ENCODE peak calls at places on chromosomes 2 and 18, in eight cellular contexts. One of them, this sample, is unnamed.

GRCh38 chr2:121135168-121135853 is 149.7 kb downstream of the TFCP2L1 start:
- DNase-seq in GM20000: no peak
- DNase-seq in HCT116: no peak
- DNase-seq in GM10248: no peak
- DNase-seq in neural crest cell: no peak
- DNase-seq in AG10803: no peak
- DNase-seq in PC-3: peak
- DNase-seq in tibial artery: no peak
- DNase-seq in this sample: no peak

GRCh38 chr2:197878792-197879191 is 74.4 kb downstream of the PLCL1 start:
- DNase-seq in GM20000: no peak
- DNase-seq in HCT116: no peak
- DNase-seq in GM10248: no peak
- DNase-seq in neural crest cell: no peak
- DNase-seq in AG10803: peak
- DNase-seq in PC-3: no peak
- DNase-seq in tibial artery: no peak
- DNase-seq in this sample: no peak

GRCh38 chr2:226333388-226333787 is 466.2 kb downstream of the IRS1 start:
- DNase-seq in GM20000: no peak
- DNase-seq in HCT116: no peak
- DNase-seq in GM10248: no peak
- DNase-seq in neural crest cell: no peak
- DNase-seq in AG10803: no peak
- DNase-seq in PC-3: no peak
- DNase-seq in tibial artery: no peak
- DNase-seq in this sample: no peak

GRCh38 chr2:75241696-75242095 is 42.4 kb upstream of the TACR1 start:
- DNase-seq in GM20000: no peak
- DNase-seq in HCT116: peak
- DNase-seq in GM10248: no peak
- DNase-seq in neural crest cell: no peak
- DNase-seq in AG10803: no peak
- DNase-seq in PC-3: peak
- DNase-seq in tibial artery: no peak
- DNase-seq in this sample: no peak

GRCh38 chr2:70474266-70474848 is 79.3 kb downstream of the TGFA start:
- DNase-seq in GM20000: no peak
- DNase-seq in HCT116: no peak
- DNase-seq in GM10248: no peak
- DNase-seq in neural crest cell: no peak
- DNase-seq in AG10803: peak
- DNase-seq in PC-3: no peak
- DNase-seq in tibial artery: no peak
- DNase-seq in this sample: no peak

GRCh38 chr2:42792583-42793313 is at the start of gene HAAO:
- DNase-seq in GM20000: peak
- DNase-seq in HCT116: no peak
- DNase-seq in GM10248: peak
- DNase-seq in neural crest cell: peak
- DNase-seq in AG10803: no peak
- DNase-seq in PC-3: no peak
- DNase-seq in tibial artery: no peak
- DNase-seq in this sample: no peak

GRCh38 chr2:2328847-2329246 is 2.2 kb downstream of the MYT1L start:
- DNase-seq in GM20000: peak
- DNase-seq in HCT116: no peak
- DNase-seq in GM10248: no peak
- DNase-seq in neural crest cell: peak
- DNase-seq in AG10803: no peak
- DNase-seq in PC-3: peak
- DNase-seq in tibial artery: no peak
- DNase-seq in this sample: peak

GRCh38 chr2:157441072-157441454 is 2.8 kb downstream of the CYTIP start:
- DNase-seq in GM20000: peak
- DNase-seq in HCT116: no peak
- DNase-seq in GM10248: peak
- DNase-seq in neural crest cell: no peak
- DNase-seq in AG10803: no peak
- DNase-seq in PC-3: no peak
- DNase-seq in tibial artery: no peak
- DNase-seq in this sample: no peak

GRCh38 chr2:240904216-240905175 is 1.6 kb upstream of the CROCC2 start:
- DNase-seq in GM20000: no peak
- DNase-seq in HCT116: no peak
- DNase-seq in GM10248: no peak
- DNase-seq in neural crest cell: no peak
- DNase-seq in AG10803: no peak
- DNase-seq in PC-3: no peak
- DNase-seq in tibial artery: no peak
- DNase-seq in this sample: no peak

GRCh38 chr18:26429535-26429934 is 118.8 kb downstream of the KCTD1 start:
- DNase-seq in GM20000: no peak
- DNase-seq in HCT116: peak
- DNase-seq in GM10248: no peak
- DNase-seq in neural crest cell: no peak
- DNase-seq in AG10803: peak
- DNase-seq in PC-3: peak
- DNase-seq in tibial artery: no peak
- DNase-seq in this sample: no peak

GRCh38 chr2:50492452-50492851 is 539.5 kb downstream of the NRXN1 start:
- DNase-seq in GM20000: peak
- DNase-seq in HCT116: peak
- DNase-seq in GM10248: peak
- DNase-seq in neural crest cell: peak
- DNase-seq in AG10803: peak
- DNase-seq in PC-3: peak
- DNase-seq in tibial artery: no peak
- DNase-seq in this sample: peak

GRCh38 chr2:62303818-62304217 is 107.9 kb downstream of the B3GNT2 start:
- DNase-seq in GM20000: peak
- DNase-seq in HCT116: no peak
- DNase-seq in GM10248: no peak
- DNase-seq in neural crest cell: no peak
- DNase-seq in AG10803: no peak
- DNase-seq in PC-3: no peak
- DNase-seq in tibial artery: no peak
- DNase-seq in this sample: no peak

GRCh38 chr18:46622999-46623398 is 34.0 kb downstream of the LOXHD1 start:
- DNase-seq in GM20000: no peak
- DNase-seq in HCT116: no peak
- DNase-seq in GM10248: no peak
- DNase-seq in neural crest cell: no peak
- DNase-seq in AG10803: peak
- DNase-seq in PC-3: peak
- DNase-seq in tibial artery: no peak
- DNase-seq in this sample: no peak
- TF ChIP-seq CTCF in GM20000: no peak
- TF ChIP-seq CTCF in HCT116: peak
- TF ChIP-seq CTCF in GM10248: no peak
- TF ChIP-seq CTCF in neural crest cell: peak
- TF ChIP-seq CTCF in AG10803: no peak
- TF ChIP-seq CTCF in PC-3: peak
- TF ChIP-seq CTCF in tibial artery: no peak
- TF ChIP-seq CTCF in this sample: peak

GRCh38 chr2:239765911-239766310 is 259.2 kb downstream of the NDUFA10 start:
- DNase-seq in GM20000: no peak
- DNase-seq in HCT116: no peak
- DNase-seq in GM10248: no peak
- DNase-seq in neural crest cell: no peak
- DNase-seq in AG10803: no peak
- DNase-seq in PC-3: no peak
- DNase-seq in tibial artery: no peak
- DNase-seq in this sample: no peak

GRCh38 chr2:239762742-239763269 is 262.3 kb downstream of the NDUFA10 start:
- DNase-seq in GM20000: no peak
- DNase-seq in HCT116: no peak
- DNase-seq in GM10248: no peak
- DNase-seq in neural crest cell: no peak
- DNase-seq in AG10803: no peak
- DNase-seq in PC-3: no peak
- DNase-seq in tibial artery: no peak
- DNase-seq in this sample: no peak

GRCh38 chr2:239765076-239765845 is 259.9 kb downstream of the NDUFA10 start:
- DNase-seq in GM20000: no peak
- DNase-seq in HCT116: no peak
- DNase-seq in GM10248: no peak
- DNase-seq in neural crest cell: no peak
- DNase-seq in AG10803: no peak
- DNase-seq in PC-3: no peak
- DNase-seq in tibial artery: no peak
- DNase-seq in this sample: no peak

GRCh38 chr2:239762106-239762505 is 263.0 kb downstream of the NDUFA10 start:
- DNase-seq in GM20000: no peak
- DNase-seq in HCT116: no peak
- DNase-seq in GM10248: no peak
- DNase-seq in neural crest cell: no peak
- DNase-seq in AG10803: no peak
- DNase-seq in PC-3: no peak
- DNase-seq in tibial artery: no peak
- DNase-seq in this sample: no peak

DNA sequence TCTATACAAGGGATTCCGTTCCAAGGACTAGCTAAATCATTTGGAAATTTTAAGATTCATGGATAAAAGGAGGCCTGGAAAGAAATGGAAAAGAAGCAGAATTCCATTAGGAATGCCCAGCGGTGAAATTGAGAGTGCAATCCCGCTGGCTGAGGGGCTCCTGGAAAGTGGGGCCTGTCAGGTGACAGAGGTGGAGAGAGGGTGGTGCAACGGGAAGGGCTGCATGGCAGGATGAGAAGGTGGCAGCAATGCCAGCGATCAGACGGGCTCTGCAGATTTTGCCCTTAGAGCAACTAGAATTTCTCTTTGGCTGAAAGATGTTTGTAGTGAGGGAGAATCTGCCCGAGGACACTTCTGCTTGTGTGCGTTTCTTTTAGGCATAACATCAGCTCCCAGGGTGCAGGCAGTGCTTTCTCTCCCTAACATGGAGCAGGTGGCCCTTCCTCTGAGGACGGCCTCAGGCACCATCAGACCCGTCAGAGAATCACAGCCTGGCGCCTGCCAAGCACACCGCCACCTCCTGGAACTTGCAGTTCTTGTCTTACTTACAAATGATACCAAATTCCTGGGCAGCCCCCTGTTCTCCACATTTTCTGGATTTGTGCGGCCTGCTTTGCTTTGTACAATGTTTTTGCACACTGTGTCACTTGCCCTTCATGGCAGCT is 261.6 kb downstream of the NDUFA10 start:
- DNase-seq in GM20000: no peak
- DNase-seq in HCT116: no peak
- DNase-seq in GM10248: no peak
- DNase-seq in neural crest cell: no peak
- DNase-seq in AG10803: no peak
- DNase-seq in PC-3: peak
- DNase-seq in tibial artery: no peak
- DNase-seq in this sample: peak
- TF ChIP-seq CTCF in GM20000: no peak
- TF ChIP-seq CTCF in HCT116: peak
- TF ChIP-seq CTCF in GM10248: no peak
- TF ChIP-seq CTCF in neural crest cell: peak
- TF ChIP-seq CTCF in AG10803: peak
- TF ChIP-seq CTCF in PC-3: peak
- TF ChIP-seq CTCF in tibial artery: no peak
- TF ChIP-seq CTCF in this sample: no peak

GRCh38 chr18:5066380-5066977 is 130.6 kb downstream of the AKAIN1 start:
- DNase-seq in GM20000: peak
- DNase-seq in HCT116: no peak
- DNase-seq in GM10248: no peak
- DNase-seq in neural crest cell: no peak
- DNase-seq in AG10803: no peak
- DNase-seq in PC-3: no peak
- DNase-seq in tibial artery: no peak
- DNase-seq in this sample: no peak

GRCh38 chr18:5061785-5062184 is 135.3 kb downstream of the AKAIN1 start:
- DNase-seq in GM20000: no peak
- DNase-seq in HCT116: no peak
- DNase-seq in GM10248: no peak
- DNase-seq in neural crest cell: no peak
- DNase-seq in AG10803: no peak
- DNase-seq in PC-3: no peak
- DNase-seq in tibial artery: no peak
- DNase-seq in this sample: no peak

GRCh38 chr18:5068856-5069255 is 128.2 kb downstream of the AKAIN1 start:
- DNase-seq in GM20000: no peak
- DNase-seq in HCT116: no peak
- DNase-seq in GM10248: no peak
- DNase-seq in neural crest cell: no peak
- DNase-seq in AG10803: no peak
- DNase-seq in PC-3: no peak
- DNase-seq in tibial artery: no peak
- DNase-seq in this sample: no peak

GRCh38 chr18:5060543-5060942 is 136.5 kb downstream of the AKAIN1 start:
- DNase-seq in GM20000: no peak
- DNase-seq in HCT116: no peak
- DNase-seq in GM10248: no peak
- DNase-seq in neural crest cell: no peak
- DNase-seq in AG10803: no peak
- DNase-seq in PC-3: no peak
- DNase-seq in tibial artery: no peak
- DNase-seq in this sample: no peak

GRCh38 chr18:5064846-5065245 is 132.2 kb downstream of the AKAIN1 start:
- DNase-seq in GM20000: no peak
- DNase-seq in HCT116: no peak
- DNase-seq in GM10248: no peak
- DNase-seq in neural crest cell: no peak
- DNase-seq in AG10803: no peak
- DNase-seq in PC-3: no peak
- DNase-seq in tibial artery: no peak
- DNase-seq in this sample: no peak
- TF ChIP-seq CTCF in GM20000: no peak
- TF ChIP-seq CTCF in HCT116: no peak
- TF ChIP-seq CTCF in GM10248: no peak
- TF ChIP-seq CTCF in neural crest cell: no peak
- TF ChIP-seq CTCF in AG10803: no peak
- TF ChIP-seq CTCF in PC-3: no peak
- TF ChIP-seq CTCF in tibial artery: no peak
- TF ChIP-seq CTCF in this sample: no peak

GRCh38 chr2:436203-436602 is 148.3 kb upstream of the ALKAL2 start:
- DNase-seq in GM20000: no peak
- DNase-seq in HCT116: no peak
- DNase-seq in GM10248: no peak
- DNase-seq in neural crest cell: no peak
- DNase-seq in AG10803: no peak
- DNase-seq in PC-3: no peak
- DNase-seq in tibial artery: no peak
- DNase-seq in this sample: no peak

GRCh38 chr2:437180-437579 is 149.3 kb upstream of the ALKAL2 start:
- DNase-seq in GM20000: no peak
- DNase-seq in HCT116: no peak
- DNase-seq in GM10248: no peak
- DNase-seq in neural crest cell: no peak
- DNase-seq in AG10803: no peak
- DNase-seq in PC-3: no peak
- DNase-seq in tibial artery: no peak
- DNase-seq in this sample: no peak

GRCh38 chr2:439077-439476 is 151.2 kb upstream of the ALKAL2 start:
- DNase-seq in GM20000: no peak
- DNase-seq in HCT116: no peak
- DNase-seq in GM10248: no peak
- DNase-seq in neural crest cell: no peak
- DNase-seq in AG10803: no peak
- DNase-seq in PC-3: no peak
- DNase-seq in tibial artery: no peak
- DNase-seq in this sample: peak

GRCh38 chr2:439540-440465 is 151.9 kb upstream of the ALKAL2 start:
- DNase-seq in GM20000: no peak
- DNase-seq in HCT116: no peak
- DNase-seq in GM10248: no peak
- DNase-seq in neural crest cell: no peak
- DNase-seq in AG10803: no peak
- DNase-seq in PC-3: no peak
- DNase-seq in tibial artery: peak
- DNase-seq in this sample: no peak

GRCh38 chr2:437772-438393 is 150.0 kb upstream of the ALKAL2 start:
- DNase-seq in GM20000: peak
- DNase-seq in HCT116: no peak
- DNase-seq in GM10248: peak
- DNase-seq in neural crest cell: no peak
- DNase-seq in AG10803: no peak
- DNase-seq in PC-3: peak
- DNase-seq in tibial artery: no peak
- DNase-seq in this sample: no peak
- TF ChIP-seq CTCF in GM20000: no peak
- TF ChIP-seq CTCF in HCT116: no peak
- TF ChIP-seq CTCF in GM10248: no peak
- TF ChIP-seq CTCF in neural crest cell: no peak
- TF ChIP-seq CTCF in AG10803: no peak
- TF ChIP-seq CTCF in PC-3: no peak
- TF ChIP-seq CTCF in tibial artery: no peak
- TF ChIP-seq CTCF in this sample: no peak